ENCODE peak calls at places on chromosome 11, in five cellular contexts. Q is sigmoid colon, B is transverse colon, Y is A549, L is K562. O is an unnamed sample.

GRCh38 chr11:102957953-102958352 is 2.4 kb upstream of the MMP13 start:
- DNase-seq in Y (no peak), B (no peak), L (no peak), Q (no peak), O (no peak)

GRCh38 chr11:359181-359714 is 10.1 kb upstream of the B4GALNT4 start:
- DNase-seq in B (no peak), Q (peak; percentile 47), Y (no peak), L (peak; percentile 10), O (no peak)

GRCh38 chr11:66172146-66172545 is 96.3 kb upstream of the RAB1B start:
- DNase-seq in L (no peak), B (no peak), Y (peak; percentile 29), Q (no peak), O (no peak)

GRCh38 chr11:57541099-57541670 is 3.8 kb downstream of the SMTNL1 start:
- DNase-seq in Y (no peak), B (no peak), Q (no peak), L (no peak), O (no peak)

GRCh38 chr11:33895752-33896137 is 3.9 kb upstream of the LMO2 start:
- DNase-seq in B (no peak), Y (no peak), Q (no peak), L (no peak), O (no peak)

GRCh38 chr11:37812281-37812880 is 1214.3 kb upstream of the RAG2 start:
- DNase-seq in Q (peak; percentile 57), Y (no peak), L (no peak), B (no peak), O (no peak)

GRCh38 chr11:11916981-11917399 is 75.2 kb downstream of the USP47 start:
- DNase-seq in Y (no peak), Q (no peak), B (no peak), L (no peak), O (no peak)

GRCh38 chr11:12005061-12005460 is 3.4 kb downstream of the DKK3 start:
- DNase-seq in B (no peak), Y (no peak), Q (no peak), L (no peak), O (no peak)

GRCh38 chr11:12288934-12289666 is 88.3 kb upstream of the PARVA start:
- DNase-seq in Y (no peak), B (no peak), Q (no peak), L (peak; percentile 5), O (peak; percentile 28)

GRCh38 chr11:65641233-65642013 is 3.5 kb downstream of the SIPA1 start:
- DNase-seq in B (no peak), L (no peak), Y (no peak), Q (no peak), O (no peak)

GRCh38 chr11:74388678-74389327 is 9.4 kb downstream of the PGM2L1 start:
- DNase-seq in Y (peak; percentile 45), Q (peak; percentile 72), B (peak; percentile 58), L (peak; percentile 40), O (peak; percentile 48)

GRCh38 chr11:75449271-75449670 is 16.3 kb upstream of the KLHL35 start:
- DNase-seq in Q (no peak), B (no peak), Y (no peak), L (no peak), O (no peak)

GRCh38 chr11:110952150-110952549 is 239.9 kb upstream of the ARHGAP20 start:
- DNase-seq in L (no peak), Y (no peak), B (no peak), Q (no peak), O (no peak)

GRCh38 chr11:124740277-124740882 is 638 bp downstream of the NRGN start:
- DNase-seq in Y (peak; percentile 23), B (no peak), L (no peak), Q (no peak), O (no peak)

GRCh38 chr11:17197431-17197898 is 10.3 kb downstream of the PIK3C2A start:
- DNase-seq in Q (no peak), B (no peak), L (no peak), Y (no peak), O (no peak)

GRCh38 chr11:71542856-71543743 is 5.1 kb upstream of the KRTAP5-9 start:
- DNase-seq in L (no peak), Y (no peak), B (no peak), Q (no peak), O (no peak)

GRCh38 chr11:19698493-19699292 is 13.9 kb upstream of the NAV2 start:
- DNase-seq in L (no peak), Y (no peak), B (no peak), Q (peak; percentile 89), O (no peak)

GRCh38 chr11:34379081-34379480 is 21.3 kb upstream of the ABTB2 start:
- DNase-seq in Q (no peak), Y (no peak), L (no peak), B (no peak), O (no peak)

GRCh38 chr11:23732026-23732425 is 764.8 kb upstream of the LUZP2 start:
- DNase-seq in B (no peak), Q (no peak), Y (peak; percentile 10), L (no peak), O (no peak)

GRCh38 chr11:133228406-133229330 is 303.6 kb downstream of the OPCML start:
- DNase-seq in L (no peak), Y (no peak), Q (no peak), B (peak; percentile 20), O (no peak)

GRCh38 chr11:92136792-92137191 is 87.8 kb upstream of the FAT3 start:
- DNase-seq in Q (no peak), Y (peak; percentile 48), L (no peak), B (no peak), O (no peak)
- TF ChIP-seq CTCF in Q (peak; percentile 18), Y (peak; percentile 16), L (peak; percentile 79), B (no peak), O (no peak)

GRCh38 chr11:67178878-67179277 is 59.8 kb downstream of the KDM2A start:
- DNase-seq in B (no peak), Y (no peak), L (no peak), Q (no peak), O (no peak)
- TF ChIP-seq EP300 in B (no peak), Y (no peak), L (no peak), Q (no peak), O (no peak)

DNA sequence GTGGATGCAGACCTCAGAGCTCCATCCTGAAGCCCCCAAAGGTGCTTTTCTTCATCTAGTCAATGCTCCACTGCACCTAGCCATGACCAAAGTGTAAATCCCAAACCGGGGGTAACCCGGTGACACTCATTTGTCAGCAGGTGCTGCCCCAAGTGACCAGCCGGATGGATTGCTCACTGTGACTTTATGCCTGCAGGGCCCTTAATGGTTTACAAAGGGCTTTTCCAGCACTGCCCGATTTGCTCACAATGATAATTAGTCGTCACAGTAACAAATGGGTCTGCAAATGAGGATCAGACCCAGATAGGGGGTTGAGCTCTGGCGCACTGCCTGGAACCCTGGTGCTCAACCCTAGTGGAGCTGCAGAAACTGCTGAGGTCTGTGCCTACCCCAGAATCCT is 45.7 kb upstream of the CD5 start:
- DNase-seq in B (no peak), Q (peak; percentile 46), L (no peak), Y (no peak), O (no peak)
- TF ChIP-seq CTCF in B (no peak), Q (no peak), L (peak; percentile 6), Y (no peak), O (no peak)

GRCh38 chr11:115585361-115586024 is 81.3 kb upstream of the CADM1 start:
- DNase-seq in Q (no peak), B (no peak), Y (no peak), L (no peak), O (no peak)
- TF ChIP-seq EP300 in Q (no peak), B (no peak), Y (no peak), L (no peak), O (no peak)

GRCh38 chr11:4493480-4493818 is 11.0 kb downstream of the OR52K1 start:
- DNase-seq in Q (no peak), B (no peak), Y (no peak), L (no peak), O (no peak)
- TF ChIP-seq CTCF in Q (no peak), B (no peak), Y (peak; percentile 16), L (no peak), O (no peak)

O was measured in ovary.